ENCODE peak calls at places on chromosomes 1 and 21, in ten cellular contexts. Y is Daoy; N is HuH-7.5; V is activated T-helper 1 cell treated with Interleukin-2 at 50 U/mL for 16 hours; A is left ventricle myocardium superior; E is mesenchymal stem cell; I is hypothalamus; C is activated effector memory CD4-positive, alpha-beta T cell treated with Interleukin-2 at 50 U/mL for 16 hours; M is Karpas-422; U is stimulated activated CD8-positive, alpha-beta memory T cell treated with anti-CD3 and anti-CD28 coated beads, Interleukin-2, amount 100 ng/mL, for 1 hour. D is an unnamed sample.

GRCh38 chr1:156862602-156863599 is 2.2 kb downstream of the NTRK1 start:
- DNase-seq in Y (no peak), N (no peak), V (no peak), A (no peak), E (no peak), I (no peak), C (no peak), M (no peak), U (no peak), D (no peak)

GRCh38 chr1:51214615-51215131 is 21.4 kb upstream of the RNF11 start:
- DNase-seq in Y (no peak), N (no peak), V (no peak), A (no peak), E (no peak), I (no peak), C (no peak), M (no peak), U (no peak), D (no peak)

GRCh38 chr1:235502601-235503332 is 1.5 kb downstream of the B3GALNT2 start:
- DNase-seq in Y (no peak), N (no peak), V (no peak), A (no peak), E (peak; percentile 78), I (no peak), C (no peak), M (no peak), U (no peak), D (no peak)

GRCh38 chr1:50265790-50266314 is 157.1 kb downstream of the ELAVL4 start:
- DNase-seq in Y (no peak), N (no peak), V (no peak), A (peak; percentile 40), E (no peak), I (no peak), C (no peak), M (no peak), U (no peak), D (no peak)

GRCh38 chr1:152506899-152507498 is 3.6 kb upstream of the LCE5A start:
- DNase-seq in Y (no peak), N (no peak), V (no peak), A (no peak), E (no peak), I (no peak), C (no peak), M (no peak), U (no peak), D (no peak)

GRCh38 chr1:27103498-27103897 is 51.4 kb downstream of the SLC9A1 start:
- DNase-seq in Y (no peak), N (no peak), V (no peak), A (no peak), E (no peak), I (no peak), C (no peak), M (no peak), U (no peak), D (no peak)

GRCh38 chr1:11649237-11649623 is 5.0 kb downstream of the FBXO2 start:
- DNase-seq in Y (no peak), N (no peak), V (no peak), A (no peak), E (no peak), I (no peak), C (no peak), M (no peak), U (no peak), D (no peak)

GRCh38 chr1:145999321-146000024 is 3.1 kb upstream of the TXNIP start:
- DNase-seq in Y (no peak), N (no peak), V (no peak), A (peak; percentile 63), E (no peak), I (no peak), C (no peak), M (no peak), U (no peak), D (no peak)

GRCh38 chr1:53108646-53109580 is 33.5 kb downstream of the SLC1A7 start:
- DNase-seq in Y (no peak), N (no peak), V (no peak), A (no peak), E (peak; percentile 95), I (no peak), C (no peak), M (no peak), U (no peak), D (no peak)

GRCh38 chr1:32771561-32772280 is 45.4 kb downstream of the YARS1 start:
- DNase-seq in Y (no peak), N (no peak), V (no peak), A (peak; percentile 29), E (no peak), I (no peak), C (no peak), M (no peak), U (no peak), D (no peak)

GRCh38 chr1:938711-939504 is 15.2 kb downstream of the SAMD11 start:
- DNase-seq in Y (no peak), N (no peak), V (no peak), A (no peak), E (no peak), I (no peak), C (no peak), M (peak; percentile 68), U (no peak), D (no peak)

GRCh38 chr1:200081982-200082272 is 54.4 kb downstream of the NR5A2 start:
- DNase-seq in Y (no peak), N (no peak), V (no peak), A (no peak), E (no peak), I (no peak), C (no peak), M (no peak), U (no peak), D (no peak)

GRCh38 chr1:98452162-98452561 is 209.4 kb upstream of the SNX7 start:
- DNase-seq in Y (no peak), N (no peak), V (no peak), A (no peak), E (no peak), I (no peak), C (no peak), M (no peak), U (no peak), D (no peak)

GRCh38 chr1:11525151-11525505 is 46.2 kb downstream of the DISP3 start:
- DNase-seq in Y (no peak), N (no peak), V (no peak), A (no peak), E (no peak), I (no peak), C (no peak), M (no peak), U (no peak), D (no peak)

GRCh38 chr1:198494139-198494538 is 46.3 kb downstream of the ATP6V1G3 start:
- DNase-seq in Y (no peak), N (no peak), V (no peak), A (no peak), E (no peak), I (no peak), C (no peak), M (no peak), U (no peak), D (no peak)

GRCh38 chr21:32248616-32249550 is 30.0 kb downstream of the MIS18A start:
- DNase-seq in Y (no peak), N (no peak), V (no peak), A (no peak), E (no peak), I (no peak), C (no peak), M (no peak), U (no peak), D (no peak)

GRCh38 chr1:147541672-147542548 is 609 bp downstream of the BCL9 start:
- DNase-seq in Y (peak; percentile 39), N (no peak), V (no peak), A (peak; percentile 67), E (peak; percentile 71), I (peak; percentile 31), C (peak; percentile 3), M (no peak), U (no peak), D (peak; percentile 56)

GRCh38 chr1:223308141-223308540 is 55.8 kb downstream of the SUSD4 start:
- DNase-seq in Y (no peak), N (no peak), V (no peak), A (no peak), E (no peak), I (no peak), C (no peak), M (no peak), U (no peak), D (no peak)